ENCODE peak calls at places on chromosomes 4 and X, in eight cellular contexts. S is HCT116, D is K562, R is SK-N-SH, B is HepG2, N is GM23338, Y is A549, I is Panc1. T is an unnamed sample.

GRCh38 chr4:115292320-115293092 is 179.1 kb upstream of the NDST4 start:
- DNase-seq in S (no peak), D (no peak), R (no peak), B (no peak), N (no peak), Y (no peak), I (no peak), T (no peak)

GRCh38 chr4:49000806-49001205 is 14.7 kb downstream of the CWH43 start:
- DNase-seq in S (no peak), D (no peak), R (no peak), B (no peak), N (no peak), Y (no peak), I (no peak), T (no peak)

GRCh38 chr4:38753021-38753806 is 29.6 kb downstream of the TLR10 start:
- DNase-seq in S (peak), D (no peak), R (peak), B (peak), N (peak), Y (peak), I (no peak), T (no peak)

GRCh38 chr4:105145913-105146285 is 777 bp upstream of the TET2 start:
- DNase-seq in S (no peak), D (no peak), R (no peak), B (no peak), N (peak), Y (no peak), I (no peak), T (no peak)

GRCh38 chrX:39854772-39855747 is 242.7 kb downstream of the BCOR start:
- DNase-seq in S (no peak), D (no peak), R (no peak), B (no peak), N (no peak), Y (no peak), I (no peak), T (peak)

GRCh38 chrX:80808854-80809493 is 703 bp downstream of the BRWD3 start:
- DNase-seq in S (no peak), D (no peak), R (peak), B (no peak), N (peak), Y (peak), I (no peak), T (no peak)

GRCh38 chr4:89111833-89112563 is 665 bp downstream of the TIGD2 start:
- DNase-seq in S (no peak), D (no peak), R (peak), B (peak), N (peak), Y (peak), I (no peak), T (peak)

GRCh38 chrX:64176876-64177275 is 28.6 kb downstream of the AMER1 start:
- DNase-seq in S (no peak), D (no peak), R (no peak), B (peak), N (no peak), Y (no peak), I (no peak), T (no peak)

GRCh38 chr4:147644471-147644870 is 27.3 kb downstream of the TMEM184C start:
- DNase-seq in S (no peak), D (no peak), R (no peak), B (no peak), N (no peak), Y (no peak), I (no peak), T (no peak)

DNA sequence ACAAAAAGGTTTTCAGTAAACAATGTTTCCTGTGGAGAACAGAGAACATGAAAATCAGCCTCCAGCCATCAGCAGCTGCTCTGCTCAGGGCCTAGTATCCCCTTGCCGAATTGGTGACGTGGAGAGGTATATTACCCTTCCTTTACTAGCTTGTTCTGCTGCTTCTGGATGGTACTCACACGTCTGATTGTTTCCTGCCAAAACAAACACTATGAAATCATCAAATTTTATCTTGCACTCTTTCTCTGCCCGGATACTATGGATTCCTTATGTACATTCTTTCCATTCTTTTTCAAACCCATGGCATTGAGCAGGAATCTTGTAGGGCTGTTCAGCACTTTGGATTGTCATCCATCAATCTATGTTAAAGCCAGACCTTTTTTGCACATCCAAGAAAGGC is 18.8 kb upstream of the METAP1 start:
- DNase-seq in S (no peak), D (no peak), R (no peak), B (no peak), N (no peak), Y (no peak), I (no peak), T (no peak)
- TF ChIP-seq REST in S (no peak), D (no peak), R (no peak), B (no peak), N (no peak), Y (no peak), I (no peak), T (no peak)

DNA sequence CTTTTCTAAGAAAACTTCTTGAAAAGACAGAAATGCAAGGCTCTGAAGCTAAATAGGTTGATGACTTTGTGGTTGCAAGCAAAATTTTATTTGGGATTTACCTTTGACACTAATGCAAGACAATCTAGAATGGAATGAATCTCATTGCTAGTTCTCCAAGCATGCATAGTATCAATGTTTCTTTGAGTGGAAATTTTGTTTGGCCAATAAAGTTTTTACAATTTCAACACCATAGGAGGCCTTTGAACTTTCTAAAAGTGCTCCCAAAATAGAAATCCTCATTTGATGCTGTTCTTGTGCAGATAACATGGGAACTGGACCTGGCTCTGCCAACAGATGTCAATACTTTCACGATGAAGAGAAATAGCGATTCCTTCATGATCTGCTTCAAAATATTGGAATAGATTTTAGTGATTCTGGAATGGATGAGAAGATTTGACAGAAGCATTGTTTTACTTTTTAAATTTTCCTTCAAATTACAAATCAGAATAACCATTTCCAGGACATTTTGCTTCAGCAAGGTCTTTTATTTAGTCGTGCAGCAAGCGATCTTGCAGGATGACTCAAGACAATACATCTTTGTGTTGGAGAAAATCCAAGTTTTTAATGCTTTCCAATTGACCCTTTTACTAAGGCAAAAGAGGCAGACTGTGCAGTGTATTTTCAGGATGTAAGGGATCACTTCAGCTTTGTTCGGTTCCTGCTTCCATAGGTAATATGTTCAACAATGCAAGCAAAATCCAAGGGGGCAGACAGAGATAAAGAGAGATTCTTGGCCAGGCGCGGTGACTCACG is 51.7 kb upstream of the OTUD4 start:
- DNase-seq in S (no peak), D (no peak), R (no peak), B (no peak), N (no peak), Y (no peak), I (no peak), T (no peak)
- TF ChIP-seq REST in S (no peak), D (no peak), R (no peak), B (no peak), N (no peak), Y (no peak), I (no peak), T (no peak)

GRCh38 chr4:153591441-153591840 is 92.6 kb upstream of the TLR2 start:
- DNase-seq in S (no peak), D (no peak), R (no peak), B (no peak), N (no peak), Y (no peak), I (no peak), T (no peak)

GRCh38 chr4:153595894-153596601 is 88.0 kb upstream of the TLR2 start:
- DNase-seq in S (no peak), D (no peak), R (no peak), B (no peak), N (no peak), Y (no peak), I (no peak), T (no peak)

GRCh38 chr4:153593166-153593565 is 90.9 kb upstream of the TLR2 start:
- DNase-seq in S (no peak), D (no peak), R (no peak), B (peak), N (peak), Y (no peak), I (no peak), T (no peak)

GRCh38 chr4:153592090-153592489 is 92.0 kb upstream of the TLR2 start:
- DNase-seq in S (no peak), D (no peak), R (no peak), B (no peak), N (no peak), Y (no peak), I (no peak), T (no peak)

GRCh38 chr4:153594208-153594607 is 89.9 kb upstream of the TLR2 start:
- DNase-seq in S (no peak), D (no peak), R (no peak), B (no peak), N (no peak), Y (no peak), I (no peak), T (no peak)
- TF ChIP-seq REST in S (no peak), D (no peak), R (no peak), B (no peak), N (no peak), Y (no peak), I (no peak), T (no peak)

GRCh38 chr4:11532138-11532537 is 103.4 kb upstream of the HS3ST1 start:
- DNase-seq in S (no peak), D (no peak), R (no peak), B (no peak), N (no peak), Y (no peak), I (no peak), T (no peak)

GRCh38 chr4:11529625-11530201 is 101.0 kb upstream of the HS3ST1 start:
- DNase-seq in S (no peak), D (no peak), R (no peak), B (no peak), N (no peak), Y (peak), I (no peak), T (no peak)

GRCh38 chr4:11537846-11538245 is 109.2 kb upstream of the HS3ST1 start:
- DNase-seq in S (no peak), D (no peak), R (no peak), B (no peak), N (no peak), Y (no peak), I (no peak), T (no peak)

DNA sequence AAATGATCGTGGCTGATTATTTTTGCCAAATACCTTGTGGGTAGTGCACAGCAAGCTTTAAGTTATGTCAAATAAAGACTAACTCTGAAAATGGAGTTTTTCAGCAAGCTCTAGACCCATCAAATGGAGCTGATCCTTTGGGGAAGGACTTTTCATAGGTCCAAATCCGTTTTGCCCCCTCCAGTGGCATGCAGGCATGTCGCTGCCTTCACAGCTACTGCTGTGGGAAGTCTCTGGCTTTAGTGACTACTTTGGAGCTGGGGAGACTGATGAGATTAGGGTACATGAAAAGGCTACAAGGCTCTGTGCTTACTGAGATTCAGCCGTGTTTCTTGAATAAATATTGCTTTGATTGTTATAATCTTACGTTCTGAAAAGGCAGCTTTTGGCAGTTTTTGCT is 106.6 kb upstream of the HS3ST1 start:
- DNase-seq in S (no peak), D (no peak), R (no peak), B (no peak), N (peak), Y (no peak), I (no peak), T (no peak)
- TF ChIP-seq REST in S (no peak), D (no peak), R (no peak), B (no peak), N (no peak), Y (no peak), I (no peak), T (no peak)

DNA sequence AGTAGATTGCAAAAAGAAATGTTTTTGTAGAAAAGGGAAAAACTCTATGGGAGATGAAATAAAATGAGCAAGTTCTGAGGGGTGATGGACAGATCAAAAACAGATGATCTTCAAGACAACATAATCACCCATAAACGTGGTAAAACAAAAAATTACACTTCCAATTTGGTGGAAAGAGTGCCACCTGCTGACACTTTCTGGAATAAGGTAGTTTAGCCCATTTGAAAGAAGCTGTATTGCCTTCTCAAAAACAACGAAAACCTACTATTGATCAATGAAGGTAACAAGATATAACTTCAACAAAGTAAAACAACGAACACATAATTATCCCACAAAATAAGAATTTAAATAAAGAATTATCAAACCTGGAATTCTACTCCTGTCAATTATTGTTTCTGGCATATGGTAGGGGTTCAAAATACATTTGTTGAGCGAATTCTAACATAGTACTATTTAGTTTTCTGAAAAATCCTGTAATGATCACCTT is 2.5 kb downstream of the COQ2 start:
- DNase-seq in S (peak), D (peak), R (peak), B (peak), N (peak), Y (peak), I (no peak), T (peak)
- TF ChIP-seq REST in S (no peak), D (no peak), R (no peak), B (no peak), N (no peak), Y (no peak), I (no peak), T (no peak)

DNA sequence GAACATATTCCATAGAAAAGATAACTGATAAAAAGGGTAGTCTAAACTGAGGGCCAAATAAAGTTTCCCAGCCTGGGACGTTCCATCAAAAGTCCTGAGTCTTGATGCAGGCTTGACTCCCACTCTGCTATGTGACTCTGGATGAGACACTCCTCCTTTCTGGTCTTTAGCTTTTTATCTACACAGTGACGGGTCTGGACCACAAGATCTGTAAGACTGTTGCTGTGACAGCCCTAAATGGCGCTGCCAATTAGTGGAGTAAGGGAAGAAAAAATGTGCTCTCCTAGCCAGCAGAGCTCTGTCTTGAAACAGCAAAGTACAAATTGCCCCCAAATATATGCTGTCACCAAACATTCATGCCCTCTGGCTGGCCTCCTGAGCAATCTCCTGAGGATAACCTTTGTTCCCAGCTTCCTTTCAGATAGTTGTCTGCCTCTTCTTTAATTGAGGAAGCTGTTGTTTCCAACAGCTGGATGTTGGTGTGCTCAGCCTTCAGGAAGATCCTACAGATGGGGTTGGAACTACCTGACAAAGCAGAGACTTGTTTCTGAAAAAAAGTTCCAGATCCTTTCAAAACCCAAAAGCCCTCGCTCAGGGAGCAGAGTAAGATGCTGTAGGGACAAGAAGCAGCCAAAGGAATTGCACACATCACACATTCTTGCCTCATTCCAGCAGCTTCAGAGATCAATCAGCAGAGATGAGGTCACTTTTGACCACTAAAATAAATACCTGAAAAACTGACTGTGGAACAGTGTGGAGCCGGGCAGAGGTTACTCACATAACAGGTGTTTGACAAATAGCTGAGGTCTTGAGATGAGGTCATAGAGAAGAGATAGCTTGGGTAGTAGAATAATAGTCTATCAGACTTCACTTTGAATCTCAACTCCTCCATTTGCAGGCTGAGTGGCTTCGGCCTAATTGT is 383.4 kb upstream of the FGF13 start:
- DNase-seq in S (no peak), D (no peak), R (no peak), B (no peak), N (no peak), Y (no peak), I (no peak), T (no peak)
- TF ChIP-seq REST in S (no peak), D (no peak), R (no peak), B (no peak), N (no peak), Y (no peak), I (no peak), T (no peak)

GRCh38 chr4:32087211-32087610 is 1367.0 kb downstream of the PCDH7 start:
- DNase-seq in S (no peak), D (no peak), R (no peak), B (no peak), N (no peak), Y (no peak), I (no peak), T (no peak)
- TF ChIP-seq REST in S (no peak), D (no peak), R (no peak), B (no peak), N (no peak), Y (no peak), I (no peak), T (no peak)

DNA sequence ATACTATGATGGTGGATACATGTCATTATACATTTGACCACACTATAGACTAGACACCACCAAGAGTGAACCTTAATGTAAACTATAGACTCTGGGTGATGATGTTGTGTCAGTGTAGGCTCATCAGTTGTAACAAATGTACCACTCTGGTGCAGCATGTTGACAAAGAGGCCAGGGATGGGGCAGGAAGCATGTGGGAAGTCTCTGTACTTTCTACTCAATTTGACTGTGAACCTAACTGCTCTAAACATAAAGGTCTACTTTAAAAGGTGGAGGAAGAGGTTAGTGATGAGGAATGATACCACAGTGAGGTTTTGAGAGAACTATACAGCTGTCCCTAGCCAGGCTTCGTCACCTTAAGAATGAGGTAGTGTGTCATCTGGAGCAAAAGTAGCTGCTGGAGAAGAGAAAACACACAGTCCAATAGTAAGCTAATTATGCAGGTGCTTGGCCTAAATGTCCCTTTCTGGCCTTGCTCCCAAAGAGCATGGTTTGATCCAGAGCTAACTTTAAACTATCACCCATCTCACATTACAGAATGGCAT is 38.4 kb downstream of the GRSF1 start:
- DNase-seq in S (no peak), D (no peak), R (no peak), B (no peak), N (no peak), Y (no peak), I (no peak), T (no peak)
- TF ChIP-seq REST in S (no peak), D (no peak), R (no peak), B (no peak), N (no peak), Y (no peak), I (no peak), T (no peak)

GRCh38 chr4:53541577-53542206 is 49.6 kb downstream of the LNX1 start:
- DNase-seq in S (no peak), D (no peak), R (peak), B (no peak), N (no peak), Y (no peak), I (no peak), T (no peak)
- TF ChIP-seq REST in S (no peak), D (no peak), R (no peak), B (no peak), N (no peak), Y (no peak), I (no peak), T (no peak)

T was measured in HL-60.